ENCODE peak calls at places on chromosomes 7 and 10, in five cellular contexts. M is IMR-90, A is A549, U is K562, G is H1. V is an unnamed sample.

GRCh38 chr7:7181519-7182155 is 707 bp upstream of the C1GALT1 start:
- DNase-seq in G (no peak), U (peak), A (peak), M (peak), V (peak)

GRCh38 chr10:19819419-19820033 is 3.3 kb downstream of the PLXDC2 start:
- DNase-seq in A (peak), G (no peak), U (peak), M (peak), V (peak)

GRCh38 chr10:91048380-91048779 is 127.5 kb upstream of the ANKRD1 start:
- DNase-seq in M (no peak), A (no peak), G (no peak), U (no peak), V (no peak)

GRCh38 chr7:30674420-30674819 is 7.8 kb downstream of the CRHR2 start:
- DNase-seq in U (no peak), G (no peak), M (no peak), A (no peak), V (no peak)

GRCh38 chr10:33900591-33900990 is 566.1 kb upstream of the NRP1 start:
- DNase-seq in M (peak), U (no peak), G (no peak), A (no peak), V (no peak)

GRCh38 chr10:42754155-42755027 is 28.2 kb upstream of the BMS1 start:
- DNase-seq in A (peak), M (no peak), G (no peak), U (peak), V (no peak)

GRCh38 chr10:71270301-71270777 is 48.7 kb upstream of the SLC29A3 start:
- DNase-seq in A (peak), M (peak), G (peak), U (peak), V (peak)

GRCh38 chr10:102455893-102456471 is 4.6 kb upstream of the C10orf95 start:
- DNase-seq in A (no peak), U (no peak), M (peak), G (no peak), V (no peak)

GRCh38 chr7:34760271-34760670 is 102.3 kb downstream of the NPSR1 start:
- DNase-seq in U (no peak), M (no peak), G (no peak), A (no peak), V (no peak)

GRCh38 chr10:129658673-129659072 is 191.6 kb downstream of the MGMT start:
- DNase-seq in G (no peak), U (peak), M (no peak), A (no peak), V (peak)

GRCh38 chr7:104328970-104329825 is 795 bp downstream of the LHFPL3 start:
- DNase-seq in M (no peak), G (no peak), U (no peak), A (no peak), V (no peak)

GRCh38 chr7:20030915-20031362 is 186.2 kb downstream of the MACC1 start:
- DNase-seq in A (no peak), M (peak), G (no peak), U (no peak), V (no peak)

GRCh38 chr7:10889266-10889898 is 84.3 kb upstream of the PHF14 start:
- DNase-seq in A (peak), M (peak), U (peak), G (peak), V (peak)

GRCh38 chr10:63010203-63010602 is 122.9 kb upstream of the NRBF2 start:
- DNase-seq in A (no peak), M (no peak), G (no peak), U (no peak), V (no peak)

GRCh38 chr7:94289071-94289470 is 105.6 kb upstream of the COL1A2 start:
- DNase-seq in U (no peak), G (peak), M (peak), A (peak), V (peak)

GRCh38 chr7:157977306-157977705 is 610.3 kb downstream of the PTPRN2 start:
- DNase-seq in M (no peak), U (no peak), A (no peak), G (no peak), V (no peak)

GRCh38 chr7:55018361-55019328 is at the start of gene EGFR:
- DNase-seq in M (peak), A (peak), U (no peak), G (no peak), V (no peak)

GRCh38 chr10:84076540-84077195 is 62.6 kb upstream of the GHITM start:
- DNase-seq in G (no peak), A (no peak), U (peak), M (peak), V (peak)

GRCh38 chr10:96719205-96719604 is 1.1 kb downstream of the PIK3AP1 start:
- DNase-seq in U (no peak), M (no peak), A (no peak), G (no peak), V (no peak)

GRCh38 chr10:91017202-91017601 is 96.3 kb upstream of the ANKRD1 start:
- DNase-seq in U (no peak), M (no peak), A (no peak), G (no peak), V (no peak)

GRCh38 chr10:110113670-110114337 is 93.6 kb upstream of the MXI1 start:
- DNase-seq in M (no peak), G (no peak), U (no peak), A (no peak), V (no peak)

GRCh38 chr7:36400023-36400422 is 10.4 kb downstream of the ANLN start:
- DNase-seq in A (no peak), U (no peak), M (peak), G (no peak), V (no peak)

GRCh38 chr7:137703291-137704010 is 143.3 kb downstream of the DGKI start:
- DNase-seq in U (no peak), G (no peak), A (no peak), M (no peak), V (no peak)

GRCh38 chr10:75646931-75647330 is 215.5 kb downstream of the LRMDA start:
- DNase-seq in G (no peak), M (no peak), U (no peak), A (no peak), V (no peak)

GRCh38 chr7:85176197-85176596 is 10.7 kb downstream of the SEMA3D start:
- DNase-seq in M (peak), A (no peak), G (no peak), U (no peak), V (no peak)

DNA sequence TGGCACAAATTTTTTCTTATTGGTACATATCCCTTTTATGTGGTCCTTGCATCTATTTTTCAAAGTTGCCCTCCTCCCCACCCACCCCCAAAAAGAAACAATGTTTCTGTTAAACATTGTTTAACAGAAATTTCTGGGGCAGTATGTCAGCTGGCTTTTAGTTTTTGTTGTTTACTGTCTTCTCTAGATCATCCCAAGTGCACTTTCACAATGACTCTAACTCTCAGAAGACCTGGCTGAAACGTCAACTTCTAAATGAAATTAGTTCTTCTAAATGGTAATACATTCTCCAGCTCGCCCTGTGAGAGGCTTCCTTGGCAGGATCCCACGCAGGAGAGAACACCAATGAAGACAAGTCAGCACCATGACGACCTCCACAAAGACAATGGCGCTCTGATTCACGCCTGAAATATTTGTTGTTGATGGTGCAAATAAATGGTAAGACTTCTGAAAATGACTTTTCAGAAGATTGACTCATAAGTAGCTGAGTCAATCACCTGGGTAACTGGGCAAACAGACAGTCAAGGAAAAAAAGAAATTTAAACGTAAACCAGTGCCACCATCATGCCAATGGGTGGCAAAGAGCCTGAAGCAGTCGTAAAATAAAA is 293.7 kb downstream of the FZD1 start:
- DNase-seq in U (no peak), G (no peak), M (peak), A (peak), V (peak)
- TF ChIP-seq MAFK in U (no peak), G (no peak), M (no peak), A (peak), V (no peak)

GRCh38 chr7:143002856-143003255 is 24.1 kb downstream of the OR9A2 start:
- DNase-seq in A (no peak), G (no peak), U (no peak), M (no peak), V (no peak)

GRCh38 chr7:143003393-143004051 is 23.4 kb downstream of the OR9A2 start:
- DNase-seq in A (peak), U (peak), M (peak), G (no peak), V (peak)

GRCh38 chr7:143000648-143001047 is 26.3 kb downstream of the OR9A2 start:
- DNase-seq in G (no peak), M (no peak), A (no peak), U (no peak), V (no peak)

GRCh38 chr7:142999793-143000192 is 27.1 kb downstream of the OR9A2 start:
- DNase-seq in G (no peak), A (no peak), M (no peak), U (no peak), V (no peak)

DNA sequence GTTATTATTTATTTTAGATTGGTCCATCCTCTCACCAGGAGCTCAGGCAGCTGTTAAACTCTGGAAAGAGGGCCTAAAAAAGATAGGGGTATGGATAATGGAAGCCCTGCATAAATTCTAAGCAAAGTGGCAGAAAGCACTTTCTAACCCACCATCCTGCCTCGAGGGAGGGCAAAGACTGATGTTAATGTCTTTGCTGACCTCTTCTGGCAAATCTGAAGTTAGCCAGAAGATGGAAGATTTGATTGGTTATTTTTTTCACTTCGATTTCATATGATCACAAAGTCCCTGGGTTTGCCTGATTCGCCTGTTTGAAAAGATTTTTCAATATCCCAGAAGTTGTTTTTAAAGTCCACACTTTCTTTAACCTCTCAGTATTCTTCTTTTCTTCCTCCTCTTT is 24.8 kb downstream of the OR9A2 start:
- DNase-seq in G (no peak), A (peak), U (no peak), M (no peak), V (no peak)
- TF ChIP-seq CTCF in G (no peak), A (peak), U (peak), M (peak), V (no peak)

DNA sequence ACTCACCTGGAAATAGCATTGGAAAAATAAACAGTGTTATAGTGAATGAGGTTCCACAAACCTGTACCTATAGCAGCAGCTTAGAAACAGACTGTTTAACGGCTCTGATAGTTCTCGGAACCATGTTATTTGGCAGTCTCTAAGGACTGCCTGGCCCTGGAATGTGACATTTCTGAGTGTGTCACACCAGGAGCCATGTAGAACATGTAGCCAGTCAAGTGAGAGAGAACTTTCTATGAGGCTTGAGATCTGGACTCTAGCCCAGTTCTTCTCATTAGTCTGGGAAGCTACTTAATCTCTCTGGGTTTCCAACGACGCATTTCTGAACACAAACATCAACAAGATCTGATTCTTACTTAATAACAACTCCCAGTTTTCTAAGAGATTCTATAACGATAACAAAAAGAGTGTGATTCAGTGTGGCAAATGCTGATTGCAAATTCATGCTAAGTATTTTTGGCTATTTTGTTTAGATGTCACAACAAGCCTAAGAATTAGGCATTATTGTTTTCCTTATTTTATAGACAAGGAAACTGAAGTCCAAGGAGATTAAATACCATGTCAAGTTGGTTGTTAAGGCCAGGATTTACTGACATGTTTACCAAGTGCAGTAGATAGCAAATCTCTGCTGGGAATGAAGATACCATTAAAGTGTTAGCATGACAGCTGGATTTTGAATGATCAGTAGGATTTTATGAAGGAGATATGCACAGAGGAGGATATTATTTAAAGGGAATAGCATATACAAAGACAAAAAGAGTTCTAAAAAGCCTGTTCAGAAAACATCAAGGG is 47.2 kb downstream of the APBB1IP start:
- DNase-seq in A (no peak), U (no peak), M (no peak), G (no peak), V (no peak)
- TF ChIP-seq MAFK in A (no peak), U (no peak), M (no peak), G (no peak), V (no peak)

GRCh38 chr7:100722480-100723212 is 2.4 kb downstream of the EPO start:
- DNase-seq in U (no peak), G (no peak), A (no peak), M (no peak), V (no peak)

GRCh38 chr7:100721505-100721812 is 1.2 kb downstream of the EPO start:
- DNase-seq in M (no peak), A (no peak), U (no peak), G (no peak), V (no peak)

GRCh38 chr7:100720645-100721504 is 607 bp downstream of the EPO start:
- DNase-seq in G (no peak), M (no peak), A (no peak), U (peak), V (peak)

GRCh38 chr7:100720320-100720644 is at the start of gene EPO:
- DNase-seq in A (no peak), G (no peak), U (peak), M (no peak), V (no peak)

DNA sequence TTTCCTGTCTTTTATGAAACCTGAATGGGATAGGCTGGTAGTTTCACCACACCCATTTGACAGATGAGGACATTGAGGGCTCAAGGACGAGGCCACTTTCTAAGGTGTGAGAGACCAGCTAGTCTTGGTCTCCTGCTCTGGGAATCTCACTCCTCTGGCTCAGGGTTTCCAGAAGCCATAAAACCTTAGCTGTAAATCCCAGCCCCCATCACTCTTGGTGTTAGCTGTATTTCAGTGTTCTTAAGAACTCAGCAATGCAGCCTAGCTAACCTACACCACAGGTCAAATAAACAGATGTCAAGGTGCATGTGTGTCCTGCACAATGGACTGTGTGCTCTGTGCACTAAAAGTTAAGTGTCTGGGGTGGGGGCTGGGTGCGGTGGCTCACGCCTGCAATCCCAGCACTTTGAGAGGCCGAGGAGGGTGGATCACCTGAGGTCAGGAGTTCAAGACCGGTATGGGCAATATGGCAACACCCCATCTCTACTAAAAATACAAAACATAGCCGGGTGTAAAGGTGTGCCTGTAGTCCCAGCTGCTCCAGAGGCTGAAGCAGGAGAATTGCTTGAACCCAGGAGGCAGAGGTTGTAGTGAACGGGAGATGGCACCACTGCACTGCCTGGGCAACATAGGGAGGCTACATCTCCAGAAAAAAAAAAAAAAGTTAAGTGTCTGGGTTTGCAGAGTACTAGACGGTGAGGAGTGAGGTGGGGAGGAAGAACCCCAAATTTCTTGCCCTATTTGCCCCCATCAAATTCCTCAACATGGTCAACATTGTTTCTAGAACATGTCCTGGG is 547 bp upstream of the EPO start:
- DNase-seq in M (peak), A (no peak), U (no peak), G (no peak), V (peak)
- TF ChIP-seq CTCF in M (peak), A (peak), U (no peak), G (peak), V (peak)

GRCh38 chr7:152050547-152050971 is 25.1 kb downstream of the GALNT11 start:
- DNase-seq in G (no peak), A (no peak), M (peak), U (no peak), V (no peak)
- TF ChIP-seq MAFK in G (no peak), A (no peak), M (no peak), U (no peak), V (no peak)

GRCh38 chr7:32381024-32381601 is 109.1 kb downstream of the LSM5 start:
- DNase-seq in M (no peak), U (no peak), G (no peak), A (no peak), V (no peak)
- TF ChIP-seq CTCF in M (no peak), U (peak), G (no peak), A (no peak), V (no peak)

GRCh38 chr10:132265878-132266496 is 41.8 kb downstream of the STK32C start:
- DNase-seq in G (no peak), M (peak), U (no peak), A (no peak), V (no peak)

GRCh38 chr10:132266594-132267161 is 41.1 kb downstream of the STK32C start:
- DNase-seq in G (no peak), A (no peak), U (no peak), M (no peak), V (no peak)

GRCh38 chr10:132264966-132265877 is 42.5 kb downstream of the STK32C start:
- DNase-seq in G (no peak), U (no peak), A (no peak), M (peak), V (no peak)

GRCh38 chr10:132264306-132264950 is 43.3 kb downstream of the STK32C start:
- DNase-seq in U (no peak), A (no peak), G (no peak), M (no peak), V (no peak)

GRCh38 chr10:132263866-132264265 is 43.9 kb downstream of the STK32C start:
- DNase-seq in A (no peak), G (no peak), M (no peak), U (no peak), V (no peak)
- TF ChIP-seq MAFK in A (no peak), G (no peak), M (no peak), U (no peak), V (no peak)

GRCh38 chr10:6406220-6407033 is 173.6 kb downstream of the PRKCQ start:
- DNase-seq in A (peak), G (no peak), U (peak), M (peak), V (peak)
- TF ChIP-seq CTCF in A (peak), G (no peak), U (peak), M (peak), V (peak)

GRCh38 chr7:90345548-90346319 is 782 bp upstream of the GTPBP10 start:
- DNase-seq in M (peak), G (no peak), U (peak), A (no peak), V (peak)
- TF ChIP-seq MAFK in M (no peak), G (no peak), U (no peak), A (no peak), V (no peak)

DNA sequence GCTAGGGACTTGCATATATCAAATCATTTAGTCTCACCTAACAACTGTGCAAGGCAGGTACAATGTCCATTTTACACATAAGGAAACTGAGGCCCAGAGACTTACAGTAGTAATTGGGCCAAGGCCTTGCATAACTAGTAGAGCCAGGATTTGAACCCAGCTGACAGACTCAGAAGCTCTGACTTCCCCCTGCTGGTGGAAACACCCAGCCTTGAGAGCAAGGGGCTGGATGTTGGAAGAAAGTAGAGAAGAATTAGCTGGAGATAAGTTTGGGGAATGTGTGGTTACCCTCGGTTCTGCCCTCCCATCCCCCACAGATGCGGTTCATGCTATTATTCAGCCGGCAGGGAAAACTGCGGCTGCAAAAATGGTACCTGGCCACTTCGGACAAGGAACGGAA is 2.0 kb downstream of the AP1S1 start:
- DNase-seq in U (no peak), M (no peak), G (no peak), A (no peak), V (no peak)
- TF ChIP-seq CTCF in U (peak), M (peak), G (no peak), A (no peak), V (peak)